ENCODE peak calls at places on chromosomes 7 and 10, in six cellular contexts. T is KG1; Y is heart left ventricle; X is iPS-NIHi11; C is stimulated activated CD4-positive, alpha-beta T cell treated with anti-CD3 and anti-CD28 coated beads, Interleukin-12 subunit alpha, Interleukin-12 subunit beta, amount 100 ng/mL, for 4 hours; U is HCEC 1CT. R is an unnamed sample.

GRCh38 chr10:836782-837181 is 94.7 kb downstream of the LARP4B start:
- DNase-seq in Y (no peak), X (no peak), T (no peak), C (no peak), U (no peak), R (no peak)

GRCh38 chr7:99990417-99990816 is 14.6 kb upstream of the AZGP1 start:
- DNase-seq in T (no peak), X (no peak), C (no peak), Y (no peak), U (no peak), R (no peak)

GRCh38 chr7:131518626-131519025 is 37.8 kb downstream of the PODXL start:
- DNase-seq in T (no peak), Y (no peak), X (no peak), U (no peak), C (no peak), R (no peak)

GRCh38 chr7:93717217-93717900 is 142.8 kb upstream of the CALCR start:
- DNase-seq in U (peak), C (no peak), X (no peak), T (no peak), Y (no peak), R (no peak)

GRCh38 chr7:99379043-99379577 is 4.6 kb downstream of the ARPC1B start:
- DNase-seq in C (no peak), X (no peak), U (peak), T (no peak), Y (peak), R (peak)

GRCh38 chr10:2589226-2589625 is 478.1 kb upstream of the PFKP start:
- DNase-seq in Y (no peak), C (no peak), U (no peak), T (no peak), X (no peak), R (no peak)

GRCh38 chr7:78018541-78019456 is 220.2 kb downstream of the PHTF2 start:
- DNase-seq in U (peak), C (peak), T (peak), Y (peak), X (no peak), R (peak)

GRCh38 chr10:119090026-119090808 is 9.6 kb upstream of the EIF3A start:
- DNase-seq in T (no peak), Y (no peak), C (no peak), X (no peak), U (no peak), R (peak)

GRCh38 chr7:19491371-19491770 is 217.5 kb downstream of the POLR1F start:
- DNase-seq in X (no peak), Y (no peak), U (no peak), T (no peak), C (no peak), R (no peak)

GRCh38 chr7:130277763-130278643 is 11.3 kb downstream of the CPA2 start:
- DNase-seq in Y (peak), U (peak), X (peak), T (no peak), C (no peak), R (no peak)

GRCh38 chr10:4141471-4141870 is 356.5 kb upstream of the KLF6 start:
- DNase-seq in U (no peak), C (no peak), Y (no peak), T (no peak), X (peak), R (no peak)

GRCh38 chr7:128997161-128997560 is 57.8 kb downstream of the TNPO3 start:
- DNase-seq in U (no peak), C (no peak), X (no peak), T (no peak), Y (no peak), R (no peak)

GRCh38 chr7:140562921-140563600 is 77.6 kb downstream of the DENND2A start:
- DNase-seq in U (no peak), Y (no peak), X (no peak), C (no peak), T (no peak), R (no peak)

GRCh38 chr10:126959431-126959830 is 54.2 kb downstream of the DOCK1 start:
- DNase-seq in T (no peak), Y (no peak), C (no peak), X (no peak), U (no peak), R (peak)

GRCh38 chr7:98754041-98754479 is 115.8 kb downstream of the TMEM130 start:
- DNase-seq in U (no peak), T (no peak), C (no peak), X (peak), Y (no peak), R (no peak)

GRCh38 chr7:42831051-42831952 is 80.6 kb downstream of the C7orf25 start:
- DNase-seq in C (no peak), Y (peak), U (peak), T (no peak), X (peak), R (no peak)

GRCh38 chr7:121909721-121910359 is 36.9 kb downstream of the PTPRZ1 start:
- DNase-seq in T (no peak), U (no peak), C (no peak), X (no peak), Y (no peak), R (no peak)

GRCh38 chr10:132199854-132200311 is 13.1 kb downstream of the DPYSL4 start:
- DNase-seq in Y (no peak), U (no peak), X (no peak), C (no peak), T (no peak), R (no peak)

GRCh38 chr7:1742555-1743303 is 72.7 kb downstream of the ELFN1 start:
- DNase-seq in T (peak), U (no peak), X (no peak), C (no peak), Y (peak), R (no peak)

GRCh38 chr10:60611291-60611747 is 167.0 kb upstream of the CDK1 start:
- DNase-seq in U (peak), Y (no peak), X (peak), C (peak), T (no peak), R (no peak)

GRCh38 chr7:100509213-100509612 is 25.5 kb downstream of the NYAP1 start:
- DNase-seq in T (no peak), Y (no peak), C (no peak), X (peak), U (no peak), R (peak)

GRCh38 chr7:94394058-94394398 is 667 bp upstream of the COL1A2 start:
- DNase-seq in T (no peak), Y (peak), X (peak), U (no peak), C (no peak), R (peak)

GRCh38 chr7:103065666-103066065 is 8.9 kb downstream of the FBXL13 start:
- DNase-seq in Y (no peak), C (peak), T (no peak), X (peak), U (peak), R (no peak)

GRCh38 chr10:119680668-119681070 is 29.5 kb downstream of the BAG3 start:
- DNase-seq in U (no peak), X (no peak), T (no peak), C (no peak), Y (no peak), R (peak)

GRCh38 chr7:133572853-133573252 is 320.0 kb downstream of the EXOC4 start:
- DNase-seq in C (no peak), X (no peak), U (peak), T (no peak), Y (no peak), R (no peak)

GRCh38 chr10:124092270-124093075 is 925 bp downstream of the CHST15 start:
- DNase-seq in U (no peak), X (peak), Y (peak), C (no peak), T (peak), R (no peak)

GRCh38 chr10:80453715-80454525 is at the start of gene TSPAN14:
- DNase-seq in U (peak), X (peak), C (peak), Y (peak), T (no peak), R (peak)

GRCh38 chr10:92574545-92575377 is 868 bp upstream of the IDE start:
- DNase-seq in U (peak), X (peak), T (no peak), C (no peak), Y (no peak), R (no peak)

GRCh38 chr7:77262311-77262710 is 62.7 kb upstream of the FGL2 start:
- DNase-seq in X (no peak), T (no peak), Y (no peak), C (no peak), U (no peak), R (no peak)

GRCh38 chr10:45673074-45673628 is 579 bp upstream of the ZFAND4 start:
- DNase-seq in U (no peak), C (no peak), Y (no peak), T (no peak), X (peak), R (no peak)

GRCh38 chr7:127514499-127514898 is 70.9 kb downstream of the GCC1 start:
- DNase-seq in C (no peak), U (peak), T (no peak), X (peak), Y (no peak), R (no peak)

GRCh38 chr10:71085689-71086438 is 126.5 kb upstream of the UNC5B start:
- DNase-seq in U (no peak), T (no peak), C (no peak), Y (peak), X (peak), R (peak)

GRCh38 chr7:7315851-7316250 is 133.5 kb downstream of the C1GALT1 start:
- DNase-seq in Y (no peak), T (no peak), X (no peak), U (no peak), C (no peak), R (no peak)

GRCh38 chr7:127996253-127997071 is 34.8 kb downstream of the LRRC4 start:
- DNase-seq in U (no peak), Y (no peak), X (no peak), C (no peak), T (no peak), R (no peak)

GRCh38 chr7:43871064-43871463 is 1.7 kb upstream of the MRPS24 start:
- DNase-seq in X (no peak), C (no peak), U (no peak), T (no peak), Y (no peak), R (no peak)

GRCh38 chr7:4937411-4937810 is 21.6 kb downstream of the MMD2 start:
- DNase-seq in Y (no peak), X (no peak), U (no peak), C (no peak), T (no peak), R (no peak)